ENCODE peak calls at places on chromosomes 1 and 21, in nine cellular contexts. N is right lobe of liver, D is K562, U is GM12865, B is left ventricle myocardium inferior, S is AG09319, A is MM.1S, J is WTC11, V is AG10803. I is an unnamed sample.

GRCh38 chr1:21027805-21028204 is 148.9 kb downstream of the EIF4G3 start:
- DNase-seq in J (no peak), D (peak), B (no peak), V (no peak), S (no peak), A (no peak), N (no peak), U (no peak), I (no peak)

GRCh38 chr1:109595540-109595939 is 23.9 kb downstream of the GNAT2 start:
- DNase-seq in V (peak), D (no peak), N (no peak), S (no peak), A (no peak), U (no peak), J (no peak), B (no peak), I (no peak)

GRCh38 chr1:175364424-175365076 is 172.0 kb upstream of the KIAA0040 start:
- DNase-seq in N (no peak), B (no peak), A (peak), S (no peak), U (peak), J (no peak), V (no peak), D (no peak), I (no peak)

GRCh38 chr1:210687582-210688279 is 359.0 kb downstream of the HHAT start:
- DNase-seq in U (no peak), D (no peak), V (peak), A (no peak), B (no peak), N (no peak), S (no peak), J (no peak), I (no peak)

GRCh38 chr1:146007048-146007784 is 10.8 kb upstream of the TXNIP start:
- DNase-seq in N (no peak), D (peak), V (peak), J (no peak), S (peak), A (peak), U (peak), B (no peak), I (peak)

GRCh38 chr1:169526998-169527397 is 41.3 kb upstream of the SLC19A2 start:
- DNase-seq in V (no peak), J (no peak), D (no peak), A (no peak), U (no peak), S (no peak), N (no peak), B (no peak), I (no peak)

GRCh38 chr1:66048011-66048410 is 255.3 kb downstream of the PDE4B start:
- DNase-seq in A (no peak), D (no peak), U (no peak), N (no peak), J (no peak), S (no peak), V (peak), B (no peak), I (no peak)

GRCh38 chr1:1435094-1435903 is at the start of gene VWA1:
- DNase-seq in S (peak), J (peak), U (peak), B (peak), D (peak), A (no peak), N (peak), V (peak), I (peak)

GRCh38 chr1:23423415-23424170 is 955 bp downstream of the TCEA3 start:
- DNase-seq in J (peak), N (peak), B (no peak), U (no peak), A (no peak), V (peak), S (no peak), D (no peak), I (peak)

GRCh38 chr1:205438213-205439158 is 16.6 kb upstream of the LEMD1 start:
- DNase-seq in S (no peak), B (peak), N (peak), D (peak), J (peak), V (peak), A (no peak), U (peak), I (no peak)

GRCh38 chr1:35615440-35615839 is 25.9 kb downstream of the PSMB2 start:
- DNase-seq in S (no peak), N (no peak), D (no peak), U (no peak), J (no peak), A (no peak), B (no peak), V (no peak), I (no peak)

GRCh38 chr1:99481391-99481996 is 164.4 kb upstream of the PALMD start:
- DNase-seq in N (no peak), J (peak), B (no peak), A (peak), D (peak), S (no peak), U (peak), V (peak), I (peak)

GRCh38 chr1:83959824-83960441 is 39.0 kb downstream of the TTLL7 start:
- DNase-seq in B (no peak), N (no peak), A (no peak), D (no peak), J (no peak), U (no peak), S (no peak), V (peak), I (no peak)

GRCh38 chr1:52641307-52641706 is 8.3 kb downstream of the SHISAL2A start:
- DNase-seq in A (no peak), U (peak), V (no peak), D (no peak), S (no peak), N (no peak), J (no peak), B (no peak), I (peak)

GRCh38 chr1:110872745-110873435 is at the start of gene CD53:
- DNase-seq in A (peak), D (peak), J (no peak), V (no peak), U (peak), B (no peak), S (no peak), N (no peak), I (peak)

GRCh38 chr1:16979475-16980327 is 719 bp downstream of the MFAP2 start:
- DNase-seq in N (no peak), B (no peak), J (peak), S (no peak), D (no peak), V (peak), A (no peak), U (no peak), I (no peak)

GRCh38 chr1:84122780-84123382 is 21.2 kb upstream of the PRKACB start:
- DNase-seq in S (no peak), D (peak), U (peak), A (peak), N (no peak), V (peak), J (peak), B (no peak), I (peak)

GRCh38 chr1:232440325-232441059 is 189.4 kb downstream of the SIPA1L2 start:
- DNase-seq in B (no peak), N (no peak), A (no peak), D (no peak), V (no peak), J (no peak), S (no peak), U (peak), I (peak)

GRCh38 chr21:14762734-14763694 is 216.9 kb upstream of the SAMSN1 start:
- DNase-seq in S (no peak), J (no peak), V (no peak), D (peak), A (peak), U (peak), B (no peak), N (no peak), I (no peak)

GRCh38 chr1:231011963-231012362 is 28.1 kb downstream of the FAM89A start:
- DNase-seq in A (no peak), B (no peak), U (no peak), N (no peak), V (no peak), S (no peak), D (no peak), J (no peak), I (no peak)

GRCh38 chr21:38898422-38899098 is 92.8 kb downstream of the ETS2 start:
- DNase-seq in N (no peak), U (no peak), B (no peak), A (no peak), J (no peak), S (no peak), V (no peak), D (no peak), I (no peak)

GRCh38 chr1:42797414-42797813 is 12.6 kb downstream of the TMEM269 start:
- DNase-seq in D (no peak), A (no peak), B (no peak), J (no peak), U (no peak), N (no peak), V (no peak), S (no peak), I (no peak)

GRCh38 chr1:186566140-186566850 is 105.4 kb upstream of the PDC start:
- DNase-seq in J (no peak), N (no peak), U (no peak), B (no peak), A (no peak), V (no peak), D (no peak), S (no peak), I (no peak)

GRCh38 chr1:147273409-147274307 is 31.2 kb downstream of the CHD1L start:
- DNase-seq in U (peak), V (peak), D (peak), B (no peak), S (peak), J (no peak), N (no peak), A (peak), I (peak)

GRCh38 chr1:186680031-186681012 is at the start of gene PTGS2:
- DNase-seq in A (peak), V (peak), N (peak), B (peak), D (peak), J (peak), S (peak), U (peak), I (peak)

GRCh38 chr1:21884456-21885235 is 52.5 kb downstream of the HSPG2 start:
- DNase-seq in D (no peak), U (no peak), J (no peak), B (no peak), A (peak), V (no peak), S (no peak), N (no peak), I (no peak)

GRCh38 chr1:32111789-32112188 is 3.9 kb downstream of the KPNA6 start:
- DNase-seq in V (peak), S (no peak), B (no peak), N (no peak), D (no peak), J (no peak), U (no peak), A (no peak), I (no peak)

GRCh38 chr1:172905452-172905851 is 145.3 kb downstream of the TNFSF18 start:
- DNase-seq in V (peak), S (no peak), B (no peak), U (no peak), A (no peak), J (no peak), D (no peak), N (no peak), I (no peak)

GRCh38 chr1:219085988-219086387 is 87.7 kb upstream of the LYPLAL1 start:
- DNase-seq in J (no peak), B (no peak), A (no peak), V (peak), N (no peak), D (no peak), U (no peak), S (no peak), I (no peak)

GRCh38 chr1:32250893-32251716 is at the start of gene LCK:
- DNase-seq in A (no peak), B (no peak), S (no peak), J (no peak), U (peak), D (no peak), N (peak), V (no peak), I (peak)

GRCh38 chr21:33951276-33952178 is 35.9 kb upstream of the ATP5PO start:
- DNase-seq in D (no peak), U (peak), S (no peak), J (no peak), V (peak), A (no peak), B (no peak), N (no peak), I (no peak)

GRCh38 chr1:156493154-156493631 is 7.4 kb downstream of the MEF2D start:
- DNase-seq in V (no peak), J (no peak), B (no peak), A (peak), S (no peak), D (no peak), N (no peak), U (no peak), I (no peak)

GRCh38 chr1:177442580-177442979 is 271.8 kb downstream of the BRINP2 start:
- DNase-seq in J (no peak), U (no peak), D (no peak), B (no peak), A (no peak), S (no peak), V (no peak), N (no peak), I (no peak)

GRCh38 chr1:42670425-42670824 is 11.8 kb upstream of the YBX1 start:
- DNase-seq in U (no peak), N (no peak), B (no peak), J (no peak), S (no peak), A (no peak), D (no peak), V (no peak), I (no peak)

GRCh38 chr21:31977816-31978215 is 105.0 kb downstream of the HUNK start:
- DNase-seq in N (no peak), V (no peak), S (no peak), A (no peak), U (no peak), J (no peak), D (no peak), B (no peak), I (no peak)
- TF ChIP-seq CTCF in N (no peak), V (no peak), S (no peak), A (no peak), U (no peak), J (no peak), D (no peak), B (no peak), I (no peak)

GRCh38 chr21:37366488-37367300 is at the start of gene DYRK1A:
- DNase-seq in A (peak), N (peak), U (peak), S (peak), B (peak), J (peak), D (peak), V (peak), I (peak)
- TF ChIP-seq CTCF in A (no peak), N (no peak), U (no peak), S (no peak), B (peak), J (no peak), D (no peak), V (no peak), I (no peak)

DNA sequence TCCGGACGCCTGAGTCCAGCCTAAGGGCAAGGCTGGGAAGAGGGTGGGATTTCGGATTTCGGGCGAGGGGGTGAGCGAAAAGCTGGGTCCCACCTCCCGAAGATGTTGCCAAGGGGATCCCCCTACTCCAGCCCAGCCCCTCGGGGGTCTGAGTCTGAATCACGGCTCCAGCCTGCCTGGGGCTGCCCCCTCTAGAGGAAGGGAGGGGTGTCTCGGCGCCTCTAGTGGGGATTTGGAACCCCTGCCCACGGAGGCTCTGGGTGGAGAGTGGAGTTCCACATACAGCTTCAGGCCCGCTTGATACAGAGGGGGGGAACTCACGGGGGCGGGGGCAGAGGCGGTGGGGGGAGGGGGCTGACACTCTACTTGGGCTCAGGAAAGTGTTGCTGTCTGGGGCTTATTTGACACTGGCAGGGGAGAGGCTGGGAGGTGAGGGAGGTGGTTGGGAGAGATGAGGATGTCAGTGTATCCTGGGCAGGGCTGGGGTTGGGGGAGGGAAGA is 686 bp downstream of the KIRREL1 start:
- DNase-seq in N (no peak), U (no peak), A (no peak), V (no peak), B (no peak), J (no peak), S (no peak), D (no peak), I (no peak)
- TF ChIP-seq CTCF in N (no peak), U (no peak), A (no peak), V (peak), B (peak), J (no peak), S (peak), D (no peak), I (no peak)

DNA sequence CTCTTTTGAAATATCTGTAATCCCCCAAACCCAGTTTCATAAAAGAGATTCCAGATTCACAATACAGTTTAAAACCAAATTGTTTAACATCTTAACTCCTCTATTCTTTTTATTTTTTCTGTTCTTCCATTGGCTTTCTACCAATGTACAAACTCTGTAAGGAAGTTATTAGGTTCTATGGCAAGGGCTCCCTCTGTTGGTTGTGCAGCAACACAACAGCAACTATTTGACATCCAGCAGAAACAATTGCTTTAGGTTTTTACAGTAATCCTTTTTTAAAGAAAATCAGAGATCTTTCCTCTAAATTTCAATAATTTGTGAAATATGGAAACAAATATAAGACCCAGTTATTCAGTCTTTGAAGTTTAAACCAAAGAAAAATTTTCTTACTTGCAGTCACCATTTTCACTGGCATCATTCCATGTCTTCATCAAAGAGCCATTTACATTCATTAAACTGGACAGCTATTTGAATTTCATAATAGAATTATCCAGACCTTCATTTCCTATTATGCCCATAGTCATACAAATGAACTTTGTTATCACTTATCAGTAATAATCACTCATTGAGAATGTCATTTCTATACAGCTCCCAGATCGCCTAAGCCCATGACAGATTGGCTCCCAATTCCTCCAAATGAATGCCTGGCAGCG is 46.5 kb upstream of the RNF11 start:
- DNase-seq in V (peak), U (peak), A (peak), N (no peak), B (no peak), S (peak), J (peak), D (peak), I (peak)
- TF ChIP-seq CTCF in V (peak), U (peak), A (peak), N (peak), B (peak), S (peak), J (peak), D (peak), I (peak)

GRCh38 chr21:46420241-46421190 is 38.2 kb upstream of the DIP2A start:
- DNase-seq in J (no peak), V (no peak), B (no peak), U (no peak), D (no peak), S (no peak), N (peak), A (no peak), I (no peak)
- TF ChIP-seq CTCF in J (no peak), V (no peak), B (no peak), U (no peak), D (peak), S (no peak), N (no peak), A (no peak), I (no peak)

GRCh38 chr1:46532498-46533178 is 18.8 kb downstream of the KNCN start:
- DNase-seq in J (peak), N (no peak), V (peak), S (no peak), A (peak), D (peak), B (peak), U (peak), I (peak)
- TF ChIP-seq CTCF in J (peak), N (peak), V (peak), S (peak), A (peak), D (peak), B (peak), U (peak), I (peak)

GRCh38 chr1:116882866-116883265 is 26.9 kb upstream of the PTGFRN start:
- DNase-seq in N (no peak), S (no peak), V (no peak), B (no peak), U (no peak), D (no peak), J (no peak), A (no peak), I (no peak)

GRCh38 chr1:116878804-116879477 is 30.8 kb upstream of the PTGFRN start:
- DNase-seq in B (peak), V (peak), J (peak), U (peak), N (no peak), A (no peak), S (no peak), D (peak), I (peak)

GRCh38 chr1:116880952-116881351 is 28.8 kb upstream of the PTGFRN start:
- DNase-seq in A (no peak), U (no peak), N (no peak), B (peak), D (no peak), S (no peak), V (peak), J (no peak), I (no peak)

GRCh38 chr1:116879478-116880133 is 30.1 kb upstream of the PTGFRN start:
- DNase-seq in N (no peak), V (no peak), D (no peak), A (no peak), J (no peak), B (no peak), U (no peak), S (no peak), I (peak)

DNA sequence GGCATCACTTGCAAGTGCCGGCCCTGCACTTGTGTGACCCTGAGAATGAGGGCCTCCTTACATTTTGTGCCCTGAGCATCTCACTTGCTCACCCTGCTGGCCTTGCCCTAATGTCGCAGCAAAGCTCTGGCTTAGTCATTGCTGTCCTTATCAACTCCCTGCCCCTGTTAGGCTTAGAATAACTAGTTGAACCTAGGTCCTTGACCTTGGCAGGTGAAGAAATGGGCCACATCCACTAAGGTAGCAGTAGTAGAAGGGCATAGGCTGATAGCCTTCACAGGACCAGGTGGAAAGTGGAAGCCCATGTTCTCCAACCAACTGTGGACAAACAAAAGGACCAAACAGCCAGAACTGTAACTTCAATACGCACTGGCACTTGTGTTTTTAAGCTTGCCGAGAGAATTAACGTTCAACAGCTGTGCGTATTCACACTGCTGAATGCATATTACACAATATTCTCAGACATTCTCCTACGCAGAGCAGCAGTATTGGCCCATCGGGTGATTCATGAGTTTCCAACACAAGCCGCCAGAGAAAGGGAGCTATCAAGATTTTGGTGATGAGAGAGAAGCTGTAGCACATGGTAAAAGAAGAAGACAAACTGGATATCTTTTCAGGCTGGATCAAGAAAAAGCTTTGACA is 27.7 kb upstream of the PTGFRN start:
- DNase-seq in V (peak), A (no peak), U (peak), S (peak), B (peak), N (no peak), D (peak), J (peak), I (peak)
- TF ChIP-seq CTCF in V (peak), A (no peak), U (peak), S (peak), B (peak), N (peak), D (peak), J (no peak), I (peak)

GRCh38 chr1:91997607-91998195 is 32.1 kb upstream of the EPHX4 start:
- DNase-seq in V (peak), A (peak), S (peak), B (no peak), D (peak), J (no peak), U (peak), N (no peak), I (peak)
- TF ChIP-seq CTCF in V (peak), A (peak), S (peak), B (peak), D (peak), J (peak), U (peak), N (peak), I (peak)